ENCODE peak calls at places on chromosomes 5 and 9, in ten cellular contexts. N is NCI-H2029 treated with DMSO at 0.1 percent for 48 hours, T is NCI-H1417 treated with DMSO at 0.1 percent for 48 hours, Z is OCI-LY7, C is AG09319, X is suprapubic skin, V is NCI-H460, O is ecto neural progenitor cell, I is prostate gland, B is IMR-90. Q is an unnamed sample.
A peak's percentile ranks its signal among the peaks of the same experiment; 100 is the strongest.

GRCh38 chr9:130846487-130847305 is 11.6 kb downstream of the ABL1 start:
- DNase-seq in B (peak; percentile 80), V (peak; percentile 61), O (no peak), I (no peak), N (no peak), T (no peak), X (peak; percentile 63), C (no peak), Z (no peak), Q (no peak)

GRCh38 chr9:15249042-15249818 is 57.8 kb downstream of the TTC39B start:
- DNase-seq in Z (no peak), X (no peak), N (no peak), T (no peak), V (no peak), I (no peak), O (no peak), B (peak; percentile 87), C (peak; percentile 23), Q (no peak)

GRCh38 chr5:659496-660263 is 33.5 kb downstream of the TPPP start:
- DNase-seq in Z (no peak), V (no peak), N (no peak), C (no peak), B (no peak), T (no peak), O (no peak), X (no peak), I (no peak), Q (no peak)

GRCh38 chr9:87869082-87869481 is 13.6 kb upstream of the SPATA31E1 start:
- DNase-seq in I (no peak), B (no peak), V (no peak), Z (no peak), O (peak; percentile 41), T (no peak), X (no peak), N (no peak), C (no peak), Q (no peak)

GRCh38 chr9:116574027-116574679 is 113.0 kb upstream of the TRIM32 start:
- DNase-seq in C (no peak), B (peak; percentile 13), O (no peak), X (no peak), N (peak; percentile 31), Z (no peak), T (no peak), V (no peak), I (no peak), Q (no peak)

GRCh38 chr5:80987078-80987766 is 27.1 kb downstream of the RASGRF2 start:
- DNase-seq in N (no peak), T (no peak), X (no peak), Z (no peak), C (no peak), I (no peak), O (no peak), B (no peak), V (no peak), Q (no peak)

GRCh38 chr5:132839426-132840301 is 9.2 kb upstream of the SHROOM1 start:
- DNase-seq in X (no peak), T (no peak), B (peak; percentile 87), I (peak; percentile 65), C (no peak), O (no peak), Z (no peak), N (no peak), V (no peak), Q (no peak)

GRCh38 chr5:129963359-129963758 is 59.1 kb downstream of the CHSY3 start:
- DNase-seq in B (peak; percentile 66), Z (no peak), X (no peak), O (no peak), C (peak; percentile 52), I (no peak), N (no peak), T (no peak), V (peak; percentile 33), Q (no peak)

GRCh38 chr5:27275353-27275752 is 237.0 kb upstream of the CDH9 start:
- DNase-seq in N (no peak), B (no peak), T (no peak), O (no peak), X (no peak), C (no peak), Z (no peak), V (no peak), I (no peak), Q (no peak)

GRCh38 chr9:2469681-2470141 is 151.9 kb upstream of the VLDLR start:
- DNase-seq in I (no peak), B (peak; percentile 6), Z (peak; percentile 14), X (no peak), T (no peak), C (no peak), V (no peak), O (no peak), N (no peak), Q (no peak)

GRCh38 chr5:172564187-172564586 is 76.9 kb upstream of the NEURL1B start:
- DNase-seq in C (no peak), T (peak; percentile 69), X (no peak), V (no peak), B (no peak), N (peak; percentile 93), O (no peak), I (peak; percentile 70), Z (no peak), Q (peak; percentile 96)

GRCh38 chr5:124908603-124909451 is 162.4 kb upstream of the ZNF608 start:
- DNase-seq in T (peak; percentile 74), X (no peak), I (no peak), Z (no peak), B (peak; percentile 18), N (peak; percentile 51), C (no peak), V (no peak), O (no peak), Q (no peak)

GRCh38 chr9:89375181-89375760 is 57.0 kb downstream of the SECISBP2 start:
- DNase-seq in B (no peak), X (no peak), I (no peak), Z (peak; percentile 33), O (no peak), C (no peak), T (no peak), V (no peak), N (no peak), Q (no peak)

GRCh38 chr9:97703437-97704326 is 6.5 kb upstream of the XPA start:
- DNase-seq in V (no peak), Z (no peak), T (peak; percentile 35), X (no peak), N (no peak), C (peak; percentile 7), O (no peak), I (peak; percentile 30), B (peak; percentile 80), Q (no peak)

GRCh38 chr9:91056917-91057316 is 255.3 kb downstream of the SYK start:
- DNase-seq in N (no peak), I (no peak), O (no peak), V (no peak), T (no peak), B (peak; percentile 60), Z (no peak), X (no peak), C (no peak), Q (no peak)

GRCh38 chr5:151608522-151608921 is 17.4 kb upstream of the FAT2 start:
- DNase-seq in C (no peak), T (no peak), V (no peak), X (no peak), Z (no peak), I (no peak), B (no peak), N (no peak), O (no peak), Q (no peak)